ENCODE peak calls at places on chromosomes 3 and 15, in four cellular contexts. One of them, this sample, is unnamed.
A peak's percentile ranks its signal among the peaks of the same experiment; 100 is the strongest.

GRCh38 chr3:123818324-123818920 is 65.7 kb downstream of the MYLK start:
- DNase-seq in IMR-90: peak; percentile 33
- DNase-seq in mesendoderm: no peak
- DNase-seq in H9: no peak
- DNase-seq in this sample: no peak

GRCh38 chr3:122392868-122393844 is 9.2 kb downstream of the FAM162A start:
- DNase-seq in IMR-90: peak; percentile 66
- DNase-seq in mesendoderm: peak; percentile 55
- DNase-seq in H9: no peak
- DNase-seq in this sample: no peak

GRCh38 chr3:120192159-120192558 is 92.9 kb downstream of the GPR156 start:
- DNase-seq in IMR-90: peak; percentile 61
- DNase-seq in mesendoderm: no peak
- DNase-seq in H9: no peak
- DNase-seq in this sample: no peak

GRCh38 chr15:40282870-40283614 is at the start of gene ANKRD63:
- DNase-seq in IMR-90: no peak
- DNase-seq in mesendoderm: no peak
- DNase-seq in H9: no peak
- DNase-seq in this sample: no peak

GRCh38 chr3:100402150-100402706 is 889 bp downstream of the LNP1 start:
- DNase-seq in IMR-90: peak; percentile 56
- DNase-seq in mesendoderm: peak; percentile 77
- DNase-seq in H9: no peak
- DNase-seq in this sample: no peak

GRCh38 chr3:73520931-73521461 is 103.7 kb downstream of the PDZRN3 start:
- DNase-seq in IMR-90: peak; percentile 16
- DNase-seq in mesendoderm: no peak
- DNase-seq in H9: no peak
- DNase-seq in this sample: no peak

GRCh38 chr3:144097144-144097543 is 125.5 kb downstream of the DIPK2A start:
- DNase-seq in IMR-90: no peak
- DNase-seq in mesendoderm: no peak
- DNase-seq in H9: no peak
- DNase-seq in this sample: no peak

GRCh38 chr3:163878396-163878795 is 1199.9 kb downstream of the SI start:
- DNase-seq in IMR-90: no peak
- DNase-seq in mesendoderm: peak; percentile 37
- DNase-seq in H9: no peak
- DNase-seq in this sample: no peak

GRCh38 chr3:139111392-139112229 is 66.9 kb upstream of the PRR23C start:
- DNase-seq in IMR-90: peak; percentile 55
- DNase-seq in mesendoderm: peak; percentile 62
- DNase-seq in H9: peak; percentile 73
- DNase-seq in this sample: peak; percentile 87

GRCh38 chr3:112321867-112322652 is 10.9 kb upstream of the CD200 start:
- DNase-seq in IMR-90: no peak
- DNase-seq in mesendoderm: peak; percentile 93
- DNase-seq in H9: no peak
- DNase-seq in this sample: no peak

GRCh38 chr15:77386626-77387025 is 33.3 kb downstream of the PEAK1 start:
- DNase-seq in IMR-90: no peak
- DNase-seq in mesendoderm: no peak
- DNase-seq in H9: no peak
- DNase-seq in this sample: no peak

GRCh38 chr3:8970971-8971589 is 7.8 kb upstream of the RAD18 start:
- DNase-seq in IMR-90: peak; percentile 63
- DNase-seq in mesendoderm: peak; percentile 62
- DNase-seq in H9: no peak
- DNase-seq in this sample: peak; percentile 83

GRCh38 chr15:55290361-55291057 is 896 bp upstream of the RAB27A start:
- DNase-seq in IMR-90: peak; percentile 70
- DNase-seq in mesendoderm: peak; percentile 92
- DNase-seq in H9: peak; percentile 88
- DNase-seq in this sample: peak; percentile 83

GRCh38 chr15:64692166-64692565 is 83.2 kb downstream of the RBPMS2 start:
- DNase-seq in IMR-90: no peak
- DNase-seq in mesendoderm: no peak
- DNase-seq in H9: no peak
- DNase-seq in this sample: no peak

GRCh38 chr3:52532517-52532837 is 1.2 kb downstream of the NT5DC2 start:
- DNase-seq in IMR-90: peak; percentile 62
- DNase-seq in mesendoderm: peak; percentile 37
- DNase-seq in H9: no peak
- DNase-seq in this sample: no peak

GRCh38 chr3:38227989-38228388 is 37.6 kb upstream of the SLC22A13 start:
- DNase-seq in IMR-90: peak; percentile 63
- DNase-seq in mesendoderm: no peak
- DNase-seq in H9: no peak
- DNase-seq in this sample: no peak

GRCh38 chr3:181457190-181457589 is 254.5 kb upstream of the SOX2 start:
- DNase-seq in IMR-90: no peak
- DNase-seq in mesendoderm: no peak
- DNase-seq in H9: no peak
- DNase-seq in this sample: no peak

GRCh38 chr3:98395111-98395510 is 4.6 kb downstream of the OR5K3 start:
- DNase-seq in IMR-90: no peak
- DNase-seq in mesendoderm: no peak
- DNase-seq in H9: no peak
- DNase-seq in this sample: no peak

GRCh38 chr3:196648856-196649255 is 9.4 kb downstream of the NRROS start:
- DNase-seq in IMR-90: no peak
- DNase-seq in mesendoderm: no peak
- DNase-seq in H9: no peak
- DNase-seq in this sample: no peak

GRCh38 chr3:82568776-82569338 is 807.4 kb upstream of the GBE1 start:
- DNase-seq in IMR-90: no peak
- DNase-seq in mesendoderm: no peak
- DNase-seq in H9: no peak
- DNase-seq in this sample: no peak

GRCh38 chr3:48434591-48435222 is 4.8 kb upstream of the PLXNB1 start:
- DNase-seq in IMR-90: no peak
- DNase-seq in mesendoderm: no peak
- DNase-seq in H9: peak; percentile 20
- DNase-seq in this sample: no peak

GRCh38 chr15:40439461-40440299 is 1.1 kb upstream of the BAHD1 start:
- DNase-seq in IMR-90: peak; percentile 26
- DNase-seq in mesendoderm: peak; percentile 95
- DNase-seq in H9: peak; percentile 87
- DNase-seq in this sample: peak; percentile 68

GRCh38 chr15:74543043-74543422 is 2.0 kb downstream of the ARID3B start:
- DNase-seq in IMR-90: peak; percentile 33
- DNase-seq in mesendoderm: no peak
- DNase-seq in H9: no peak
- DNase-seq in this sample: no peak

GRCh38 chr3:60622349-60622748 is 628.9 kb downstream of the FHIT start:
- DNase-seq in IMR-90: no peak
- DNase-seq in mesendoderm: no peak
- DNase-seq in H9: no peak
- DNase-seq in this sample: no peak

GRCh38 chr15:48891229-48891765 is 13.4 kb downstream of the EID1 start:
- DNase-seq in IMR-90: no peak
- DNase-seq in mesendoderm: no peak
- DNase-seq in H9: no peak
- DNase-seq in this sample: no peak

GRCh38 chr3:19934098-19934566 is at the start of gene EFHB:
- DNase-seq in IMR-90: peak; percentile 10
- DNase-seq in mesendoderm: peak; percentile 96
- DNase-seq in H9: peak; percentile 92
- DNase-seq in this sample: peak; percentile 81

GRCh38 chr3:45180051-45180450 is 33.9 kb upstream of the CDCP1 start:
- DNase-seq in IMR-90: peak; percentile 80
- DNase-seq in mesendoderm: peak; percentile 66
- DNase-seq in H9: no peak
- DNase-seq in this sample: no peak

GRCh38 chr15:48582472-48583235 is 62.9 kb downstream of the FBN1 start:
- DNase-seq in IMR-90: peak; percentile 83
- DNase-seq in mesendoderm: no peak
- DNase-seq in H9: no peak
- DNase-seq in this sample: no peak

GRCh38 chr3:194672876-194673275 is 885 bp upstream of the LSG1 start:
- DNase-seq in IMR-90: no peak
- DNase-seq in mesendoderm: no peak
- DNase-seq in H9: no peak
- DNase-seq in this sample: no peak

GRCh38 chr3:194675081-194675640 is 3.2 kb upstream of the LSG1 start:
- DNase-seq in IMR-90: no peak
- DNase-seq in mesendoderm: no peak
- DNase-seq in H9: no peak
- DNase-seq in this sample: no peak

GRCh38 chr3:194673761-194674160 is 1.8 kb upstream of the LSG1 start:
- DNase-seq in IMR-90: no peak
- DNase-seq in mesendoderm: no peak
- DNase-seq in H9: no peak
- DNase-seq in this sample: no peak

GRCh38 chr3:194671511-194671899 is 486 bp downstream of the LSG1 start:
- DNase-seq in IMR-90: peak; percentile 52
- DNase-seq in mesendoderm: peak; percentile 44
- DNase-seq in H9: no peak
- DNase-seq in this sample: no peak

GRCh38 chr3:194671900-194672808 is at the start of gene LSG1:
- DNase-seq in IMR-90: peak; percentile 97
- DNase-seq in mesendoderm: peak; percentile 98
- DNase-seq in H9: peak; percentile 93
- DNase-seq in this sample: peak; percentile 75
- H3K4ac ChIP-seq in IMR-90: peak within 1 kb of the TSS; percentile 90
- H3K4ac ChIP-seq in mesendoderm: no peak within 1 kb of the TSS
- H3K4ac ChIP-seq in H9: no peak within 1 kb of the TSS
- H3K4ac ChIP-seq in this sample: no peak within 1 kb of the TSS

DNA sequence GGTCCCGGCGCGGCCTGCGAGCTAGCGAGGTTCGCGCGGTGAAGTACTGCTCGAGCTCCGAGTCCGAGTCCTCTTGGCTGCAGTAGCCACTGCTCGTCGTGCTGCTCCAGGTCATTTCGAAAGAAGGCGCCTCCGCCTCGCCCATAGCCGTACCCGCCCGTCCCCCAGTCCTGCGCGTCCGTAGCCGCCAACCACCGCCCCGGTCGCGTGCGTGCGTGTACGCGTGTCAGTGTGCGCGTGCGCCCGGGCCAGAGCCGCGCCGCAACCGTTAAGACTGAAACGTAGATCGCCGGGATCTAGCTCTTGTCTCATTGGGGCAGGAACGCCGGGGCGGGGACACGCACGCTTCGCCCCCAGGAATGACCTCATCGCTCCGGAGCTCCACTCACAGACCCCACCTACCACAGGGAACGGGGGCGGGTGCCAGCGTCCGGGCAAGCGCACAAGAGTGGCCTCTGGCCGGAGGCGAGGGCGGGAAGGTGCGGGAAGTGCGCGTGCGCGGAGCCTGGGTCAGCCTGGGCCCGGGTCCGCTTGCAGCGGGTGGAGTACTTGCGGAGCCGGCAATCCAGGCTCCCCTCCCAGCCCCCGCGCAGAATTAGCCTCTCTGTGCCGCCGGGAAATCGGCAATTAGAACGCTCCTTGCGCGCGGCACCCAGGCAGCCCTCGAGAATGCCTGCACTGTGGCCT is 3.3 kb downstream of the RASSF1 start:
- DNase-seq in IMR-90: peak; percentile 99
- DNase-seq in mesendoderm: peak; percentile 99
- DNase-seq in H9: peak; percentile 99
- DNase-seq in this sample: peak; percentile 99
- H3K4ac ChIP-seq in IMR-90: peak overlapping the region; percentile 91
- H3K4ac ChIP-seq in mesendoderm: peak overlapping the region; percentile 44
- H3K4ac ChIP-seq in H9: no peak overlapping the region
- H3K4ac ChIP-seq in this sample: peak overlapping the region; percentile 29

GRCh38 chr3:40451551-40451950 is 5.6 kb upstream of the RPL14 start:
- DNase-seq in IMR-90: no peak
- DNase-seq in mesendoderm: no peak
- DNase-seq in H9: no peak
- DNase-seq in this sample: no peak

GRCh38 chr3:40453933-40454332 is 3.2 kb upstream of the RPL14 start:
- DNase-seq in IMR-90: no peak
- DNase-seq in mesendoderm: no peak
- DNase-seq in H9: no peak
- DNase-seq in this sample: no peak

GRCh38 chr3:40452057-40452456 is 5.1 kb upstream of the RPL14 start:
- DNase-seq in IMR-90: no peak
- DNase-seq in mesendoderm: no peak
- DNase-seq in H9: no peak
- DNase-seq in this sample: no peak

GRCh38 chr3:40452562-40452875 is 4.6 kb upstream of the RPL14 start:
- DNase-seq in IMR-90: no peak
- DNase-seq in mesendoderm: no peak
- DNase-seq in H9: no peak
- DNase-seq in this sample: no peak

DNA sequence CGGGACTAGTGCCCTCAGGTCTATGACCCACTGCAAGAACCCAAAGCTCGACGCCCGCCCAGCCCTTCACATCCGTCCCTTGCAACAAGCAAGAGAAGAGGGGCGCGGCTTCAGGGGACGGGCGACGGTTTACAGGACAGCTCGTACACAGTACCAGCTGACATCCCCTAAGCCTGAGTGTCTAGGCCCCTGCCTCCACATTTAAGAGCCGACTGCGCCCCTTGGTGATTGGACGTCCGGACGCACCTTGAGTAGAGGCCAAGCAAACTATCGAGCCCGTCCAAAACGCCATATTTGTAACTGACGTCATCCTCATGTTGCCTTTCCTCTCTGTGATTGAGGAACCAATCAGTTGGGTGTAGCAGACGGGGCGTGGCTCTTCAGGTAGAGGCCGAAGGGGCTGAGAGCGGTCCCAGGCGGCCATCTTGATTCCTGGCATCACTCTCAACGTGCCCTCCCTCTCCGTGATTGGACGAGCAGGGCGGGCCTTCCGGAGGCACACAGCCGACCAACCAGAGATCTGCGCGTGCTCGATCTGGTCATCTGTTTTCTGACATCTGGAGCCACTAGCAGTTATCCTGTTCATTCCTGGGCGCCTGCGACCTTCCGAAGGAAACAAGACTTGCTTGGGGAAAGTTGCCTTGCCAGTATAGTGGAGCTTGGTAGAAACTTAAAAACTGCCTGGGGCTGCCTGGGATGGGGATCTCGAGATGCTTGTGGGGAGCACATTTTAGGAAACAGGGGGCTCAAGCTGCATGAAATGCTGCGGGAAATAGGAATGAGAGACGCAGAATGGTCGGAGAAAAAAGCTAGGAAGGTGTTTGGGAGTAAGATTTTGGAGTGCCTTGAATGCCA is 4.0 kb upstream of the RPL14 start:
- DNase-seq in IMR-90: peak; percentile 98
- DNase-seq in mesendoderm: peak; percentile 100
- DNase-seq in H9: peak; percentile 100
- DNase-seq in this sample: peak; percentile 96
- H3K4ac ChIP-seq in IMR-90: peak overlapping the region; percentile 91
- H3K4ac ChIP-seq in mesendoderm: no peak overlapping the region
- H3K4ac ChIP-seq in H9: no peak overlapping the region
- H3K4ac ChIP-seq in this sample: no peak overlapping the region

DNA sequence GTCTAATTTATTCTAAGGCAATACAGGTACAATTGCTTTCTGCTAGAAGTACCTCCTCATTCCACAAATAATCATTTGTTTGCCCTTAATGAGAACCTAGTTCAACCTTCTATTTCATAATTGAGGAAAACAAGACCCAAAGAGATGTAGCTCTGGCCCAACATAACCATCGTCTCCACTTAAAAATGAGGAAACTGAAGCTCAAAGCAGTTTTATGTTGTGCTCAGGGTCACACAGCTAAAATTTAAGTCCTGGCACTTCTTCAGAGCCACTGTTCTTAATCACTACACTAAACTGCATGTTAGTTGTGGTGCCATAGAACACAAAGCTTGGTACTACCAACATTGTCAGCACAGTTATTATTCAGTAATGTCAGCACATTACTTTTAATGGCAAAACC is 108.0 kb downstream of the SERPINI1 start:
- DNase-seq in IMR-90: no peak
- DNase-seq in mesendoderm: no peak
- DNase-seq in H9: no peak
- DNase-seq in this sample: no peak
- H3K4ac ChIP-seq in IMR-90: no peak overlapping the region
- H3K4ac ChIP-seq in mesendoderm: no peak overlapping the region
- H3K4ac ChIP-seq in H9: no peak overlapping the region
- H3K4ac ChIP-seq in this sample: no peak overlapping the region

This sample was measured in H1.